ENCODE peak calls at places on chromosomes 13 and 19, in four cellular contexts. One of them, this sample, is unnamed.

GRCh38 chr19:35663981-35664380 is 2.3 kb upstream of the UPK1A start:
- DNase-seq in K562: no peak
- DNase-seq in GM12878: no peak
- DNase-seq in HL-60: no peak
- DNase-seq in this sample: no peak

GRCh38 chr13:48749144-48749543 is 95.4 kb downstream of the CYSLTR2 start:
- DNase-seq in GM12878: no peak
- DNase-seq in HL-60: no peak
- DNase-seq in K562: no peak
- DNase-seq in this sample: no peak

GRCh38 chr13:38045278-38046048 is 175.9 kb upstream of the TRPC4 start:
- DNase-seq in GM12878: no peak
- DNase-seq in HL-60: no peak
- DNase-seq in K562: peak; percentile 16
- DNase-seq in this sample: no peak

GRCh38 chr19:8526345-8527062 is 12.5 kb upstream of the ZNF414 start:
- DNase-seq in GM12878: no peak
- DNase-seq in K562: peak; percentile 84
- DNase-seq in HL-60: no peak
- DNase-seq in this sample: no peak

GRCh38 chr19:23554548-23554947 is 132.5 kb downstream of the ZNF675 start:
- DNase-seq in GM12878: no peak
- DNase-seq in K562: no peak
- DNase-seq in HL-60: no peak
- DNase-seq in this sample: no peak

GRCh38 chr19:8396563-8397203 is 6.5 kb downstream of the RAB11B start:
- DNase-seq in HL-60: peak; percentile 42
- DNase-seq in K562: peak; percentile 84
- DNase-seq in GM12878: peak; percentile 55
- DNase-seq in this sample: peak; percentile 86

GRCh38 chr13:20475927-20476691 is 49.5 kb downstream of the CRYL1 start:
- DNase-seq in HL-60: peak; percentile 21
- DNase-seq in K562: no peak
- DNase-seq in GM12878: peak; percentile 65
- DNase-seq in this sample: peak; percentile 70

GRCh38 chr13:105016266-105016665 is 1519.2 kb downstream of the EFNB2 start:
- DNase-seq in HL-60: no peak
- DNase-seq in K562: no peak
- DNase-seq in GM12878: no peak
- DNase-seq in this sample: no peak

GRCh38 chr13:32124743-32125142 is 93.2 kb downstream of the FRY start:
- DNase-seq in K562: no peak
- DNase-seq in HL-60: no peak
- DNase-seq in GM12878: no peak
- DNase-seq in this sample: no peak

GRCh38 chr13:19663416-19663979 is 30.0 kb downstream of the MPHOSPH8 start:
- DNase-seq in K562: no peak
- DNase-seq in GM12878: no peak
- DNase-seq in HL-60: no peak
- DNase-seq in this sample: no peak

GRCh38 chr13:97264663-97265062 is 42.5 kb downstream of the MBNL2 start:
- DNase-seq in GM12878: no peak
- DNase-seq in K562: no peak
- DNase-seq in HL-60: no peak
- DNase-seq in this sample: no peak

GRCh38 chr13:53191091-53191490 is 162.5 kb downstream of the OLFM4 start:
- DNase-seq in HL-60: no peak
- DNase-seq in K562: no peak
- DNase-seq in GM12878: no peak
- DNase-seq in this sample: no peak

GRCh38 chr19:45170146-45171106 is 7.6 kb downstream of the TRAPPC6A start:
- DNase-seq in HL-60: no peak
- DNase-seq in K562: peak; percentile 60
- DNase-seq in GM12878: no peak
- DNase-seq in this sample: no peak

GRCh38 chr19:10074153-10074552 is 12.0 kb upstream of the SHFL start:
- DNase-seq in K562: peak; percentile 75
- DNase-seq in GM12878: no peak
- DNase-seq in HL-60: no peak
- DNase-seq in this sample: no peak

GRCh38 chr19:343941-344624 is 513 bp downstream of the MIER2 start:
- DNase-seq in HL-60: no peak
- DNase-seq in K562: peak; percentile 93
- DNase-seq in GM12878: no peak
- DNase-seq in this sample: peak; percentile 43

GRCh38 chr13:31172535-31172934 is 10.8 kb upstream of the HSPH1 start:
- DNase-seq in GM12878: no peak
- DNase-seq in HL-60: no peak
- DNase-seq in K562: no peak
- DNase-seq in this sample: no peak

GRCh38 chr19:57566396-57567256 is 7.0 kb upstream of the ZNF550 start:
- DNase-seq in HL-60: no peak
- DNase-seq in GM12878: no peak
- DNase-seq in K562: no peak
- DNase-seq in this sample: no peak

GRCh38 chr13:48492123-48493075 is 40.5 kb downstream of the RCBTB2 start:
- DNase-seq in GM12878: peak; percentile 98
- DNase-seq in HL-60: peak; percentile 70
- DNase-seq in K562: no peak
- DNase-seq in this sample: no peak

GRCh38 chr13:91133941-91134772 is 213.3 kb upstream of the MIR17HG start:
- DNase-seq in GM12878: no peak
- DNase-seq in K562: peak; percentile 93
- DNase-seq in HL-60: peak; percentile 33
- DNase-seq in this sample: no peak

GRCh38 chr13:99980201-99981114 is 1.1 kb upstream of the ZIC2 start:
- DNase-seq in HL-60: no peak
- DNase-seq in K562: peak; percentile 87
- DNase-seq in GM12878: no peak
- DNase-seq in this sample: no peak

GRCh38 chr19:36973844-36974195 is 57.7 kb downstream of the ZNF568 start:
- DNase-seq in HL-60: no peak
- DNase-seq in GM12878: no peak
- DNase-seq in K562: no peak
- DNase-seq in this sample: no peak

GRCh38 chr13:50229935-50230334 is 214.7 kb downstream of the KCNRG start:
- DNase-seq in K562: no peak
- DNase-seq in GM12878: no peak
- DNase-seq in HL-60: no peak
- DNase-seq in this sample: no peak

GRCh38 chr19:45163156-45163555 is 2.4 kb upstream of the NKPD1 start:
- DNase-seq in K562: no peak
- DNase-seq in HL-60: no peak
- DNase-seq in GM12878: no peak
- DNase-seq in this sample: no peak

GRCh38 chr13:31530883-31531282 is 208.4 kb upstream of the RXFP2 start:
- DNase-seq in K562: no peak
- DNase-seq in HL-60: no peak
- DNase-seq in GM12878: no peak
- DNase-seq in this sample: no peak

GRCh38 chr13:57716295-57716694 is 84.8 kb downstream of the PCDH17 start:
- DNase-seq in GM12878: no peak
- DNase-seq in K562: no peak
- DNase-seq in HL-60: no peak
- DNase-seq in this sample: no peak

GRCh38 chr19:1609680-1610474 is 4.6 kb upstream of the UQCR11 start:
- DNase-seq in GM12878: no peak
- DNase-seq in HL-60: no peak
- DNase-seq in K562: no peak
- DNase-seq in this sample: no peak

GRCh38 chr13:98216135-98216565 is 39.1 kb upstream of the RNF113B start:
- DNase-seq in GM12878: no peak
- DNase-seq in K562: no peak
- DNase-seq in HL-60: no peak
- DNase-seq in this sample: no peak

GRCh38 chr13:101289764-101290163 is 126.5 kb downstream of the NALCN start:
- DNase-seq in K562: no peak
- DNase-seq in GM12878: no peak
- DNase-seq in HL-60: no peak
- DNase-seq in this sample: no peak

GRCh38 chr19:29263305-29264080 is 50.5 kb upstream of the UQCRFS1 start:
- DNase-seq in GM12878: no peak
- DNase-seq in K562: peak; percentile 58
- DNase-seq in HL-60: peak; percentile 12
- DNase-seq in this sample: peak; percentile 27

GRCh38 chr19:47797996-47798903 is 6.1 kb downstream of the TPRX1 start:
- DNase-seq in GM12878: no peak
- DNase-seq in K562: no peak
- DNase-seq in HL-60: no peak
- DNase-seq in this sample: no peak

GRCh38 chr19:3118232-3119070 is 17.4 kb upstream of the GNA15 start:
- DNase-seq in HL-60: no peak
- DNase-seq in GM12878: no peak
- DNase-seq in K562: no peak
- DNase-seq in this sample: no peak

GRCh38 chr13:44876782-44877324 is 112.4 kb downstream of the NUFIP1 start:
- DNase-seq in GM12878: no peak
- DNase-seq in HL-60: no peak
- DNase-seq in K562: peak; percentile 48
- DNase-seq in this sample: no peak

GRCh38 chr19:46990998-46991676 is 28.5 kb upstream of the NPAS1 start:
- DNase-seq in GM12878: peak; percentile 21
- DNase-seq in K562: peak; percentile 77
- DNase-seq in HL-60: peak; percentile 14
- DNase-seq in this sample: no peak

GRCh38 chr19:58304748-58305064 is 471 bp upstream of the ERVK3-1 start:
- DNase-seq in HL-60: no peak
- DNase-seq in K562: no peak
- DNase-seq in GM12878: no peak
- DNase-seq in this sample: no peak

GRCh38 chr19:50717026-50717723 is 2.4 kb downstream of the SHANK1 start:
- DNase-seq in GM12878: no peak
- DNase-seq in HL-60: no peak
- DNase-seq in K562: peak; percentile 43
- DNase-seq in this sample: no peak
- TF ChIP-seq SPI1 in GM12878: no peak
- TF ChIP-seq SPI1 in HL-60: no peak
- TF ChIP-seq SPI1 in K562: no peak
- TF ChIP-seq SPI1 in this sample: no peak

DNA sequence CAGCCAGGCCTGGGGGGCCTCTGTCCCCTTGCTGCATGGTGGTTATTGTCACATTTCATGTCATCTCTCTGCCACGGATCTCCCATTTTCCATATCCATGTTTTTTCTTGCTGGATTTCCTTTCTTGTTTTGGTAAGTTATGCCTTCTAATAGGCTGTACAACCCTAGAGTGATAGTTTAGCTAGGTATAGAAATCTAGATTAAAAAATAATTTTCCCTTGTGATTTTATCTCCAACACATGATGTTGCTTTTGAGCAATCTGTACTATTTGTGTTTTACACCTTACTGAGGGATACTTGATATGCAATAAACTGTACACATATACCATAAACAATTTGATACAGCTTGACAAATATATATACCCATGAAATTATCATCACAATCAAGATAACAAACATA is 17.0 kb downstream of the SOX1 start:
- DNase-seq in K562: no peak
- DNase-seq in HL-60: no peak
- DNase-seq in GM12878: no peak
- DNase-seq in this sample: no peak
- TF ChIP-seq SPI1 in K562: no peak
- TF ChIP-seq SPI1 in HL-60: no peak
- TF ChIP-seq SPI1 in GM12878: no peak
- TF ChIP-seq SPI1 in this sample: no peak

GRCh38 chr19:52646571-52647222 is 8.5 kb upstream of the ZNF83 start:
- DNase-seq in HL-60: no peak
- DNase-seq in GM12878: no peak
- DNase-seq in K562: no peak
- DNase-seq in this sample: no peak
- TF ChIP-seq SPI1 in HL-60: no peak
- TF ChIP-seq SPI1 in GM12878: no peak
- TF ChIP-seq SPI1 in K562: no peak
- TF ChIP-seq SPI1 in this sample: no peak

GRCh38 chr13:51451467-51452390 is 1.1 kb downstream of the INTS6 start:
- DNase-seq in GM12878: no peak
- DNase-seq in HL-60: peak; percentile 61
- DNase-seq in K562: peak; percentile 69
- DNase-seq in this sample: no peak
- TF ChIP-seq SPI1 in GM12878: no peak
- TF ChIP-seq SPI1 in HL-60: no peak
- TF ChIP-seq SPI1 in K562: peak; percentile 14
- TF ChIP-seq SPI1 in this sample: peak; percentile 1

DNA sequence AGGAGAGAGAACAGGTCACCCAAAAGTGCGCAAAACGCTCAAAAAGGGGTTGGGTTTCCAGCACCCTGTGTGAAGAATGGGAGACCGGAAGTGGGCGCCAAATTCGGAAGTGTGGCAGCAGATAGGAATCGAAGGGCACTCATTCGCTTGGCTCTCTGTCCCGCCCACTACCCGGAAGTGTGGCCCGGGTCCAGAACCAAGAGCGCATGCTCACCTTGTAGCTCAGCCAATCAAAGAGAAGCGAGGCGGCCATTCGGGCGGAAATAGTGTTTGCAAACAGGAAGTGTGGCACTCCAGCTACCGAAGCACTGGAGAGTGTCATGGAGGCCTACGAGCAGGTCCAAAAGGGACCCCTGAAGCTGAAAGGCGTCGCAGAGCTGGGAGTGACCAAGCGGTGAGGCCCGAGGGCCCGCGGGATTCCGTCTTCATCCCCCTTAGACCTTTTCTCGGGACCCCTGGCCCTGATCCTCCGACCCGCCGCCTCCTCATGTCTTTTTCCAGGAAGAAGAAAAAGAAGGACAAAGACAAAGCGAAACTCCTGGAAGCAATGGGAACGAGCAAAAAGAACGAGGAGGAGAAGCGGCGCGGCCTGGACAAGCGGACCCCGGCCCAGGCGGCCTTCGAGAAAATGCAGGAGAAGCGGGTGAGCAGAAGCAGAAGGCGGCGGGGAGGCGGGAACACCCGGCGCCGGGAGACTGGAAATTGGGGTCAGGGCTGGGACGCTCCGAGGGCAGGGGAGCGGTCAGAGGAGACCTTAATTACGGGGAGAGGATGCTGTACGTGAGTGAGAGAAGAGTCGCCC is at the start of gene FAM32A:
- DNase-seq in HL-60: peak; percentile 99
- DNase-seq in GM12878: peak; percentile 98
- DNase-seq in K562: peak; percentile 99
- DNase-seq in this sample: peak; percentile 97
- TF ChIP-seq SPI1 in HL-60: peak; percentile 71
- TF ChIP-seq SPI1 in GM12878: peak; percentile 68
- TF ChIP-seq SPI1 in K562: peak; percentile 73
- TF ChIP-seq SPI1 in this sample: peak; percentile 70

GRCh38 chr13:113970810-113971470 is 2.9 kb downstream of the C13orf46 start:
- DNase-seq in HL-60: no peak
- DNase-seq in K562: no peak
- DNase-seq in GM12878: no peak
- DNase-seq in this sample: no peak

GRCh38 chr13:113968463-113969310 is 5.2 kb downstream of the C13orf46 start:
- DNase-seq in K562: no peak
- DNase-seq in HL-60: no peak
- DNase-seq in GM12878: no peak
- DNase-seq in this sample: no peak

GRCh38 chr13:113971471-113972231 is 2.2 kb downstream of the C13orf46 start:
- DNase-seq in GM12878: no peak
- DNase-seq in HL-60: no peak
- DNase-seq in K562: no peak
- DNase-seq in this sample: no peak

GRCh38 chr13:113969311-113969972 is 4.4 kb downstream of the C13orf46 start:
- DNase-seq in K562: no peak
- DNase-seq in GM12878: no peak
- DNase-seq in HL-60: no peak
- DNase-seq in this sample: no peak

GRCh38 chr13:113969973-113970611 is 3.8 kb downstream of the C13orf46 start:
- DNase-seq in HL-60: no peak
- DNase-seq in K562: no peak
- DNase-seq in GM12878: no peak
- DNase-seq in this sample: no peak
- TF ChIP-seq SPI1 in HL-60: no peak
- TF ChIP-seq SPI1 in K562: no peak
- TF ChIP-seq SPI1 in GM12878: no peak
- TF ChIP-seq SPI1 in this sample: no peak

This sample was measured in GM12891.